ENCODE peak calls at places on chromosomes 2 and 18, in seven cellular contexts. B is CD4-positive, alpha-beta T cell; Y is fibroblast of lung; U is neural progenitor cell; I is K562; F is HCT116; E is uterus. J is an unnamed sample. For H3K27me3, the result is how much of the 10 kb centered on the place peaks cover.

GRCh38 chr2:199206536-199206935 is 251.2 kb downstream of the SATB2 start:
- DNase-seq in B (no peak), Y (no peak), U (no peak), I (no peak), F (no peak), E (no peak), J (no peak)

GRCh38 chr2:112679484-112679883 is 33.7 kb downstream of the SLC20A1 start:
- DNase-seq in B (no peak), Y (no peak), U (no peak), I (no peak), F (no peak), E (no peak), J (no peak)

GRCh38 chr2:210899131-210899530 is 342.7 kb downstream of the CPS1 start:
- DNase-seq in B (no peak), Y (no peak), U (no peak), I (no peak), F (no peak), E (no peak), J (no peak)

GRCh38 chr2:200300650-200301314 is 5.7 kb upstream of the SPATS2L start:
- DNase-seq in B (no peak), Y (peak), U (no peak), I (peak), F (peak), E (no peak), J (peak)

GRCh38 chr2:139946690-139947089 is 1166.5 kb upstream of the NXPH2 start:
- DNase-seq in B (no peak), Y (no peak), U (peak), I (no peak), F (peak), E (no peak), J (no peak)

GRCh38 chr2:134334542-134335353 is 80.9 kb downstream of the MGAT5 start:
- DNase-seq in B (no peak), Y (no peak), U (no peak), I (no peak), F (no peak), E (no peak), J (no peak)

GRCh38 chr18:35582899-35583558 is 1.5 kb downstream of the GALNT1 start:
- DNase-seq in B (no peak), Y (peak), U (peak), I (no peak), F (no peak), E (no peak), J (peak)

GRCh38 chr2:37553411-37554156 is 117.9 kb downstream of the CDC42EP3 start:
- DNase-seq in B (no peak), Y (no peak), U (no peak), I (no peak), F (no peak), E (no peak), J (no peak)

GRCh38 chr18:829432-829831 is 17.4 kb upstream of the YES1 start:
- DNase-seq in B (no peak), Y (no peak), U (no peak), I (no peak), F (no peak), E (no peak), J (no peak)

GRCh38 chr18:824179-824578 is 12.1 kb upstream of the YES1 start:
- DNase-seq in B (no peak), Y (no peak), U (no peak), I (no peak), F (no peak), E (no peak), J (no peak)

GRCh38 chr18:827093-827677 is 15.1 kb upstream of the YES1 start:
- DNase-seq in B (no peak), Y (no peak), U (no peak), I (no peak), F (no peak), E (no peak), J (no peak)

GRCh38 chr18:830315-830901 is 18.4 kb upstream of the YES1 start:
- DNase-seq in B (no peak), Y (peak), U (peak), I (peak), F (no peak), E (no peak), J (peak)

DNA sequence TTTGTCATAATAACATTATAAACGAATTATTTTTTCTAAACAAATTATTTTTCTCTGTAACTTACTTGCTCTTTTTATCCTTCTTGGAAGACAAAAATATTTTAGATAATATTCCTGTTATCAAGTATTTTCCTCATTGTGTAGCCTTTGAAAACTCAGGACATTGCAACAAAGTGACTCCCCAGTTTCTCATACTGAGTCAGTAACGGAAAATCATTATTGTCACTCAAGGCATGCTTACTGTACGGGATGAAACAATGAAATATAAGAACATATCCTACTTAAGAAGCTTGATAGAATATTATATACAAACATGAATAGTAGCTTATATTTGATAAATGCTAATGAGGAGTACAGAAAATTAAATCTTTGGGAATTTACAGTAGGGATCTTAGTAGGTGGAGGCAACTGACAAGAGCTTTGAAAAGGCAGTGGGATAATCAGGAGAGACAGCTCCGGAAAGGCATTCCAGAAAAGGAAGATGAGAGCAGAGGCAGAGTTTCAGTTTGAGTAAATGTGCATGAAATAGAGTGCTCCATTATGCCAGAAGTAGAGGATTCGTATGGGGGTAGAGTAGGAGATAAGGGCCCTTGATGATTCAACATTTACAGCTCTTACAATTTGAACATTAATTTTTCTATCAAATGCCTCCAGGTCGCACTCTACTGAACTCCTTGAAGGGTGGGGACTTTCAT is 14.0 kb upstream of the YES1 start:
- DNase-seq in B (no peak), Y (no peak), U (no peak), I (peak), F (no peak), E (no peak), J (no peak)
- H3K27me3 ChIP-seq in B (under half), Y (under half), U (under half), I (under half), F (under half), E (under half), J (under half)

GRCh38 chr2:84946204-84947009 is 24.6 kb upstream of the KCMF1 start:
- DNase-seq in B (peak), Y (no peak), U (no peak), I (no peak), F (peak), E (no peak), J (no peak)
- H3K27ac ChIP-seq in B (peak), Y (no peak), U (no peak), I (no peak), F (peak), E (no peak), J (no peak)

GRCh38 chr18:11405804-11406203 is 203.6 kb upstream of the SLC35G4 start:
- DNase-seq in B (no peak), Y (no peak), U (no peak), I (no peak), F (no peak), E (no peak), J (no peak)
- H3K27me3 ChIP-seq in B (under half), Y (under half), U (under half), I (under half), F (under half), E (under half), J (under half)

DNA sequence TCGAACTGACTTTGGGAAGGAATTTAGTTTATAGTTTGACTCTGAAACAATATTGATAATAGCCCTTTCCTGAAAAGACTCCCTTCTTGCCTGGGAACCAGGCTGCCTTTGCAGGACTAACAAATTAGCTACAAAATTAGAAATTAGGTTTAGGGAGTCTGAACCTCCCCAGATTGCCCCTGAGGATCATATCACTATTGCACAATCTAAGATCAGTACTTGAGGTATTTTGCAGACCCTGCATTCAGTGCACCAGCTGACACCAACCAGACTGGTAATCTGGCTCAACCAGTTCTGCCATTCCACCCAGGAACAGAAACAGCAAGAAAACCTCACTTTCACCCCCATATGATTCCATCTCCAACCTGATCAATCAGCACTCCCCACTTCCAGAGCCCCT is 131.8 kb upstream of the GALNT5 start:
- DNase-seq in B (no peak), Y (no peak), U (no peak), I (no peak), F (no peak), E (no peak), J (no peak)
- H3K27ac ChIP-seq in B (no peak), Y (no peak), U (no peak), I (no peak), F (no peak), E (no peak), J (no peak)